ENCODE peak calls at places on chromosomes 11 and 22, in seven cellular contexts. M, S, C, E, B, U and O are unnamed samples.

GRCh38 chr11:41486436-41486835 is 27.0 kb upstream of the LRRC4C start:
- DNase-seq in M (no peak), S (no peak), C (no peak), E (no peak), B (no peak), U (no peak), O (no peak)

GRCh38 chr11:41286751-41287150 is 172.7 kb downstream of the LRRC4C start:
- DNase-seq in M (no peak), S (no peak), C (no peak), E (peak), B (no peak), U (no peak), O (no peak)

GRCh38 chr11:43818220-43818619 is 62.4 kb upstream of the ALKBH3 start:
- DNase-seq in M (peak), S (no peak), C (no peak), E (no peak), B (no peak), U (no peak), O (peak)

GRCh38 chr11:27282141-27282590 is 80.8 kb downstream of the CCDC34 start:
- DNase-seq in M (peak), S (no peak), C (peak), E (no peak), B (no peak), U (no peak), O (no peak)

GRCh38 chr22:29524440-29525191 is 28.9 kb downstream of the THOC5 start:
- DNase-seq in M (peak), S (no peak), C (peak), E (peak), B (peak), U (peak), O (peak)

GRCh38 chr11:15667127-15667725 is 552.5 kb downstream of the INSC start:
- DNase-seq in M (peak), S (no peak), C (peak), E (no peak), B (no peak), U (no peak), O (no peak)

GRCh38 chr11:11978792-11979486 is 29.5 kb downstream of the DKK3 start:
- DNase-seq in M (peak), S (no peak), C (peak), E (peak), B (peak), U (peak), O (no peak)

GRCh38 chr11:112784323-112785073 is 176.7 kb upstream of the NCAM1 start:
- DNase-seq in M (no peak), S (no peak), C (peak), E (peak), B (no peak), U (no peak), O (no peak)

GRCh38 chr11:66279092-66279797 is 1.3 kb downstream of the CNIH2 start:
- DNase-seq in M (no peak), S (no peak), C (no peak), E (peak), B (no peak), U (peak), O (no peak)

GRCh38 chr11:67016550-67016949 is 6.4 kb upstream of the SYT12 start:
- DNase-seq in M (no peak), S (no peak), C (no peak), E (no peak), B (no peak), U (no peak), O (no peak)

DNA sequence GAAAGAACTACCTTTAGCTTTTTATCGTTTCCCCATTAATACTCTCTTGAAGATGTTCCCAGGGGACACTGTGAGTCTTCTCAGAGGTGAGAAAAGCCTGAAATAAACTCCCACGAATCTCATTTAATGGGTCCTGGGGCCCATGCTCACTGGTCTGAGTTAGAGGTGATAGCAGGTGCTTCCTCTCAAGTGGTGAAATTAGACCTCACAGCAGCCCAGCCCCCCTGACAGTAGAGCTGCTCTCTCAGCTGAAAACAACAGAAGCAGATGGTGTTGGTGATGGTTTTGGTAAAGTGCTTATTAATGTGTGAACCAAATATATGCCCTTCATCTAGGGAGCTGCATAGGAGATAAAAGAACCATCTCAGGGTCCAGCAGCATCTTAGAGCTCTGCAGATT is 76.8 kb upstream of the VPREB1 start:
- DNase-seq in M (no peak), S (no peak), C (no peak), E (no peak), B (no peak), U (no peak), O (no peak)
- H3K9ac ChIP-seq in M (no peak), S (no peak), C (no peak), E (no peak), B (no peak), U (no peak), O (no peak)

GRCh38 chr11:14636119-14636518 is 7.5 kb upstream of the PDE3B start:
- DNase-seq in M (no peak), S (no peak), C (no peak), E (no peak), B (no peak), U (no peak), O (no peak)
- H2AK5ac ChIP-seq in M (no peak), S (no peak), C (no peak), E (no peak), B (no peak), U (no peak), O (no peak)

DNA sequence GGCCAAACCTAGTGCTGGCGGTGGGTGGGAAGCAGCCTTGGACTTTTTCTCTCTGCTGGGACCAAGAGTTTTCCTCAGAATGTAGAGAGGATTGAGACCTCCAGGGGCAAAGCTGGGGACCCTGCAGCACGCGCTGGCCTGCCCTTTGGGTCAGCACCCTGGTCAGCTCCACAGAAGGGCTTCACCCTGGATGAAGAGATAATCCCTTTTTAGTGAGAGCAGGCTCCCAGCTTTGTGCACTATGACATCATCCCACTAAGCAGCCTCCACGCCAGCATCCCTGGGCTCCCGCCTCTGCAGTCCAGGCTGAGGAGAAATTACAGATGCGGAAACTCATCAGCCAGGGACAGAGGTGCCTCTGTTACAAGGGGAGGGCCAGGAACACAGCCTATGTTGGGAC is 23.5 kb downstream of the DRICH1 start:
- DNase-seq in M (peak), S (peak), C (peak), E (peak), B (peak), U (peak), O (no peak)
- H3K4ac ChIP-seq in M (no peak), S (no peak), C (no peak), E (no peak), B (no peak), U (no peak), O (no peak)

GRCh38 chr22:37542959-37543358 is 17.3 kb upstream of the CDC42EP1 start:
- DNase-seq in M (no peak), S (no peak), C (no peak), E (no peak), B (no peak), U (no peak), O (no peak)

GRCh38 chr22:37534445-37534844 is 15.2 kb upstream of the CARD10 start:
- DNase-seq in M (no peak), S (no peak), C (no peak), E (no peak), B (no peak), U (no peak), O (no peak)

GRCh38 chr22:37533995-37534394 is 14.8 kb upstream of the CARD10 start:
- DNase-seq in M (peak), S (no peak), C (peak), E (no peak), B (no peak), U (no peak), O (no peak)

GRCh38 chr22:37535159-37535558 is 15.9 kb upstream of the CARD10 start:
- DNase-seq in M (no peak), S (no peak), C (no peak), E (no peak), B (no peak), U (no peak), O (no peak)

GRCh38 chr22:37538590-37539357 is 19.6 kb upstream of the CARD10 start:
- DNase-seq in M (peak), S (peak), C (peak), E (peak), B (peak), U (peak), O (peak)
- H3K9ac ChIP-seq in M (no peak), S (no peak), C (peak), E (peak), B (no peak), U (no peak), O (no peak)

DNA sequence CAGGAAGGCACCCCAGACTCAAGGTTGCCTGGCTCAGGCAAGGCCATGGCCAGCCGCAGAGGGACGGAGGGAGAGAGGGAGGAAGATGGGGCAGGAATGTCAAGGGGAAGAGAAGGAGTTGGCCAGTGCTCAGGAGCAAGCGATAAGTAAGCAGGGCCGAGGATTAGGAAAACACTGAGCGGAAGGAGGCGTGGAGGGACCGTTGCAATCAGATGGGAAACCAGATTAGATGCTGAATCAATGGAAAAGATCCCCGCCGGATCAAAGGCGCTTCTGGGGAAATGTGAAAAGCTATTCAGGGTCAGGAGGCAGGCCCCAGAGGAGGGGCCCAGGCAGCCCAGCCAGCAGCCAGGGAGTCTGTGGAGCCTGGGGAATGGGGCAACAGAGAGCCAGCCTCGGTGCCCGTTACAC is 26.6 kb upstream of the MYEOV start:
- DNase-seq in M (no peak), S (no peak), C (no peak), E (no peak), B (no peak), U (no peak), O (no peak)
- H2AK5ac ChIP-seq in M (no peak), S (peak), C (no peak), E (no peak), B (no peak), U (no peak), O (no peak)

GRCh38 chr22:32748509-32748908 is 53.0 kb upstream of the TIMP3 start:
- DNase-seq in M (no peak), S (no peak), C (no peak), E (no peak), B (no peak), U (no peak), O (no peak)
- H3K4ac ChIP-seq in M (no peak), S (no peak), C (no peak), E (no peak), B (no peak), U (no peak), O (no peak)

GRCh38 chr11:19810852-19811251 is 98.2 kb downstream of the NAV2 start:
- DNase-seq in M (no peak), S (no peak), C (no peak), E (no peak), B (no peak), U (no peak), O (no peak)

GRCh38 chr11:19811391-19811790 is 98.8 kb downstream of the NAV2 start:
- DNase-seq in M (no peak), S (no peak), C (no peak), E (no peak), B (no peak), U (no peak), O (no peak)

GRCh38 chr11:19813158-19813879 is 100.7 kb downstream of the NAV2 start:
- DNase-seq in M (no peak), S (no peak), C (no peak), E (no peak), B (no peak), U (no peak), O (no peak)

GRCh38 chr11:19812710-19813109 is 100.1 kb downstream of the NAV2 start:
- DNase-seq in M (no peak), S (no peak), C (no peak), E (no peak), B (no peak), U (no peak), O (no peak)

GRCh38 chr11:19812096-19812495 is 99.5 kb downstream of the NAV2 start:
- DNase-seq in M (no peak), S (no peak), C (no peak), E (no peak), B (no peak), U (no peak), O (no peak)
- H3K9ac ChIP-seq in M (no peak), S (no peak), C (no peak), E (no peak), B (no peak), U (no peak), O (no peak)